ENCODE peak calls at places on chromosomes 4 and X, in six cellular contexts. W is NCI-H1105, K is MV-4-11, T is memory B cell, V is cardiac fibroblast, R is myocyte. Z is an unnamed sample.

GRCh38 chr4:76665139-76665538 is 230.1 kb downstream of the SHROOM3 start:
- DNase-seq in W (no peak), R (peak; percentile 51), T (no peak), K (no peak), V (peak; percentile 37), Z (no peak)

GRCh38 chr4:88333741-88334405 is 44.8 kb upstream of the HERC6 start:
- DNase-seq in T (no peak), R (no peak), W (no peak), V (peak; percentile 51), K (no peak), Z (no peak)

GRCh38 chrX:19824603-19825002 is 62.8 kb downstream of the SH3KBP1 start:
- DNase-seq in V (peak; percentile 26), R (peak; percentile 33), T (no peak), W (no peak), K (no peak), Z (peak; percentile 68)

GRCh38 chr4:84451546-84451945 is 47.5 kb downstream of the NKX6-1 start:
- DNase-seq in R (peak; percentile 8), W (no peak), T (no peak), V (peak; percentile 9), K (peak; percentile 12), Z (no peak)

GRCh38 chrX:143635915-143636314 is at the start of gene SLITRK4:
- DNase-seq in R (peak; percentile 26), W (no peak), V (no peak), K (no peak), T (no peak), Z (no peak)

GRCh38 chr4:125115941-125116340 is 198.8 kb upstream of the FAT4 start:
- DNase-seq in K (no peak), T (no peak), W (no peak), V (peak; percentile 72), R (no peak), Z (no peak)

GRCh38 chr4:47031011-47031678 is at the start of gene GABRB1:
- DNase-seq in W (no peak), V (peak; percentile 57), R (peak; percentile 40), K (no peak), T (no peak), Z (no peak)

GRCh38 chrX:10761447-10761846 is 141.1 kb upstream of the MID1 start:
- DNase-seq in T (no peak), R (no peak), W (no peak), V (no peak), K (no peak), Z (no peak)

GRCh38 chr4:24517676-24518075 is 66.7 kb downstream of the DHX15 start:
- DNase-seq in T (no peak), W (no peak), K (no peak), R (no peak), V (no peak), Z (no peak)

GRCh38 chr4:77074961-77075855 is 581 bp downstream of the CCNI start:
- DNase-seq in W (peak; percentile 38), V (peak; percentile 67), T (peak; percentile 82), R (peak; percentile 64), K (peak; percentile 64), Z (peak; percentile 88)

GRCh38 chr4:105453550-105454201 is 20.2 kb downstream of the PPA2 start:
- DNase-seq in V (no peak), T (no peak), R (no peak), K (no peak), W (no peak), Z (no peak)

GRCh38 chrX:16839852-16840460 is 30.2 kb downstream of the RBBP7 start:
- DNase-seq in R (peak; percentile 48), T (no peak), K (peak; percentile 7), V (peak; percentile 83), W (no peak), Z (no peak)

GRCh38 chr4:183746305-183747229 is 87.5 kb downstream of the TRAPPC11 start:
- DNase-seq in K (no peak), T (no peak), V (no peak), R (peak; percentile 30), W (no peak), Z (peak; percentile 56)

GRCh38 chrX:47814853-47815252 is 21.8 kb upstream of the ZNF81 start:
- DNase-seq in W (no peak), V (no peak), T (no peak), K (no peak), R (no peak), Z (no peak)

GRCh38 chr4:138192113-138192512 is 50.0 kb downstream of the SLC7A11 start:
- DNase-seq in V (peak; percentile 69), R (no peak), T (no peak), W (no peak), K (no peak), Z (no peak)

GRCh38 chr4:149264093-149264733 is 551.4 kb downstream of the IQCM start:
- DNase-seq in T (no peak), V (peak; percentile 75), W (no peak), R (peak; percentile 76), K (no peak), Z (no peak)

GRCh38 chr4:67456577-67457196 is 88.6 kb downstream of the CENPC start:
- DNase-seq in K (peak; percentile 31), W (no peak), R (no peak), V (peak; percentile 9), T (no peak), Z (no peak)

GRCh38 chr4:6969826-6970800 is 60.5 kb downstream of the TBC1D14 start:
- DNase-seq in T (no peak), R (no peak), K (no peak), W (no peak), V (no peak), Z (no peak)

GRCh38 chr4:124943145-124943889 is 230.8 kb upstream of the ANKRD50 start:
- DNase-seq in R (no peak), K (no peak), V (peak; percentile 96), T (no peak), W (no peak), Z (no peak)

GRCh38 chr4:20760053-20760452 is 59.8 kb downstream of the PACRGL start:
- DNase-seq in V (peak; percentile 15), R (no peak), W (no peak), T (no peak), K (no peak), Z (no peak)

GRCh38 chr4:89684536-89684935 is 152.4 kb downstream of the SNCA start:
- DNase-seq in R (no peak), V (no peak), K (no peak), W (no peak), T (no peak), Z (no peak)

GRCh38 chr4:162959056-162959455 is 207.6 kb downstream of the NAF1 start:
- DNase-seq in T (no peak), K (no peak), W (no peak), V (no peak), R (no peak), Z (no peak)

GRCh38 chr4:13541720-13542576 is 2.4 kb downstream of the NKX3-2 start:
- DNase-seq in K (no peak), T (peak; percentile 45), W (no peak), R (no peak), V (no peak), Z (no peak)

GRCh38 chrX:118254611-118255010 is 91.3 kb upstream of the WDR44 start:
- DNase-seq in R (peak; percentile 33), W (peak; percentile 19), K (peak; percentile 53), T (peak; percentile 35), V (peak; percentile 65), Z (no peak)

GRCh38 chrX:9153299-9153698 is 119.4 kb upstream of the FAM9B start:
- DNase-seq in W (no peak), R (no peak), K (no peak), V (peak; percentile 82), T (no peak), Z (no peak)

GRCh38 chrX:15146515-15146914 is 123.4 kb downstream of the ASB9 start:
- DNase-seq in T (no peak), R (peak; percentile 7), W (no peak), K (no peak), V (peak; percentile 16), Z (no peak)

GRCh38 chrX:52933976-52934703 is 24.2 kb downstream of the FAM156A start:
- DNase-seq in R (peak; percentile 56), K (no peak), W (no peak), V (no peak), T (no peak), Z (no peak)

GRCh38 chrX:1140236-1140681 is 72.2 kb downstream of the CRLF2 start:
- DNase-seq in K (no peak), V (no peak), R (no peak), T (no peak), W (no peak), Z (no peak)

GRCh38 chr4:106659386-106659785 is 290.8 kb upstream of the GIMD1 start:
- DNase-seq in R (no peak), K (peak; percentile 98), V (peak; percentile 89), W (no peak), T (no peak), Z (no peak)

GRCh38 chr4:38902695-38903094 is 35.1 kb downstream of the FAM114A1 start:
- DNase-seq in W (no peak), T (no peak), K (peak; percentile 27), R (peak; percentile 30), V (peak; percentile 23), Z (no peak)

GRCh38 chrX:115344885-115345653 is 55.6 kb downstream of the LUZP4 start:
- DNase-seq in K (peak; percentile 57), V (peak; percentile 96), R (peak; percentile 95), W (peak; percentile 81), T (no peak), Z (no peak)

GRCh38 chrX:141176586-141177451 is at the start of gene LDOC1:
- DNase-seq in T (peak; percentile 47), R (peak; percentile 82), K (no peak), W (peak; percentile 66), V (peak; percentile 78), Z (peak; percentile 74)

GRCh38 chr4:165394275-165394674 is 15.5 kb downstream of the CPE start:
- DNase-seq in V (peak; percentile 93), K (no peak), W (no peak), R (no peak), T (no peak), Z (no peak)

GRCh38 chrX:18674788-18675735 is 3.2 kb upstream of the RS1 start:
- DNase-seq in R (peak; percentile 69), V (peak; percentile 79), K (peak; percentile 62), T (peak; percentile 82), W (peak; percentile 71), Z (peak; percentile 81)

GRCh38 chrX:126063984-126064383 is 102.1 kb downstream of the DCAF12L2 start:
- DNase-seq in W (no peak), R (no peak), K (peak; percentile 4), T (no peak), V (no peak), Z (no peak)

GRCh38 chr4:3311489-3312171 is 18.8 kb downstream of the RGS12 start:
- DNase-seq in V (no peak), W (no peak), R (no peak), K (no peak), T (no peak), Z (no peak)

GRCh38 chr4:183448436-183448835 is 4.0 kb downstream of the CDKN2AIP start:
- DNase-seq in W (no peak), T (no peak), R (no peak), V (peak; percentile 29), K (peak; percentile 40), Z (no peak)

GRCh38 chr4:170990989-170991589 is 822.1 kb upstream of the GALNTL6 start:
- DNase-seq in T (no peak), R (no peak), W (no peak), K (peak; percentile 59), V (no peak), Z (no peak)

GRCh38 chr4:119939066-119939995 is 127.3 kb downstream of the MAD2L1 start:
- DNase-seq in R (peak; percentile 5), K (no peak), V (no peak), W (no peak), T (no peak), Z (no peak)

GRCh38 chr4:16642897-16643296 is 255.5 kb downstream of the LDB2 start:
- DNase-seq in R (no peak), T (no peak), W (no peak), V (peak; percentile 23), K (no peak), Z (no peak)